ENCODE peak calls at places on chromosomes 2 and 18, in nine cellular contexts. Y, V, C, D, B, E, F, U and I are unnamed samples.

GRCh38 chr2:111898703-111899514 is 502 bp downstream of the MERTK start:
- DNase-seq in Y (peak), V (no peak), C (no peak), D (peak), B (no peak), E (no peak), F (peak), U (no peak), I (no peak)

GRCh38 chr2:170930132-170931109 is 1.4 kb downstream of the GORASP2 start:
- DNase-seq in Y (no peak), V (no peak), C (no peak), D (no peak), B (no peak), E (peak), F (peak), U (peak), I (no peak)

GRCh38 chr2:145572238-145572637 is 1052.3 kb upstream of the ZEB2 start:
- DNase-seq in Y (no peak), V (no peak), C (no peak), D (no peak), B (no peak), E (no peak), F (no peak), U (no peak), I (no peak)

GRCh38 chr2:159600752-159601151 is 15.6 kb downstream of the BAZ2B start:
- DNase-seq in Y (no peak), V (no peak), C (no peak), D (no peak), B (no peak), E (no peak), F (no peak), U (no peak), I (no peak)

GRCh38 chr2:65729246-65729645 is 296.8 kb upstream of the SPRED2 start:
- DNase-seq in Y (no peak), V (no peak), C (no peak), D (no peak), B (no peak), E (no peak), F (no peak), U (no peak), I (no peak)

GRCh38 chr2:150572194-150572766 is 84.8 kb upstream of the RND3 start:
- DNase-seq in Y (no peak), V (no peak), C (no peak), D (no peak), B (no peak), E (no peak), F (no peak), U (no peak), I (no peak)

GRCh38 chr18:33841221-33841967 is 263.4 kb downstream of the ASXL3 start:
- DNase-seq in Y (no peak), V (no peak), C (no peak), D (no peak), B (no peak), E (no peak), F (no peak), U (no peak), I (no peak)

GRCh38 chr2:1501991-1502390 is 88.7 kb downstream of the TPO start:
- DNase-seq in Y (no peak), V (no peak), C (no peak), D (peak), B (peak), E (no peak), F (no peak), U (no peak), I (peak)

GRCh38 chr2:135980450-135981080 is 4.9 kb downstream of the DARS1 start:
- DNase-seq in Y (no peak), V (no peak), C (no peak), D (no peak), B (no peak), E (peak), F (no peak), U (no peak), I (no peak)

GRCh38 chr2:168136392-168136977 is 110.9 kb downstream of the STK39 start:
- DNase-seq in Y (no peak), V (no peak), C (no peak), D (no peak), B (no peak), E (peak), F (no peak), U (peak), I (no peak)

GRCh38 chr2:72139871-72140620 is 7.6 kb downstream of the CYP26B1 start:
- DNase-seq in Y (peak), V (no peak), C (no peak), D (peak), B (peak), E (no peak), F (no peak), U (no peak), I (no peak)

GRCh38 chr2:168632733-168633132 is 169.7 kb upstream of the NOSTRIN start:
- DNase-seq in Y (no peak), V (no peak), C (no peak), D (no peak), B (no peak), E (no peak), F (no peak), U (no peak), I (no peak)

GRCh38 chr2:224155896-224156295 is 116.8 kb upstream of the SERPINE2 start:
- DNase-seq in Y (no peak), V (no peak), C (no peak), D (no peak), B (no peak), E (no peak), F (no peak), U (no peak), I (no peak)

GRCh38 chr2:7572460-7572859 is 655.2 kb downstream of the RNF144A start:
- DNase-seq in Y (no peak), V (no peak), C (no peak), D (no peak), B (no peak), E (no peak), F (peak), U (no peak), I (no peak)

GRCh38 chr2:96869824-96870630 is at the start of gene SEMA4C:
- DNase-seq in Y (no peak), V (no peak), C (peak), D (peak), B (peak), E (no peak), F (peak), U (peak), I (no peak)

GRCh38 chr2:85678794-85679672 is 11.0 kb upstream of the SFTPB start:
- DNase-seq in Y (peak), V (peak), C (peak), D (peak), B (peak), E (peak), F (peak), U (peak), I (no peak)

GRCh38 chr2:218954541-218955300 is 4.7 kb upstream of the CDK5R2 start:
- DNase-seq in Y (no peak), V (no peak), C (no peak), D (no peak), B (no peak), E (no peak), F (no peak), U (no peak), I (no peak)

GRCh38 chr2:72917138-72917874 is at the start of gene EMX1:
- DNase-seq in Y (no peak), V (no peak), C (peak), D (peak), B (no peak), E (no peak), F (peak), U (peak), I (peak)

GRCh38 chr2:151238527-151239487 is 22.9 kb downstream of the RBM43 start:
- DNase-seq in Y (no peak), V (no peak), C (no peak), D (no peak), B (no peak), E (peak), F (peak), U (peak), I (no peak)

GRCh38 chr2:175957845-175958244 is 44.2 kb downstream of the LNPK start:
- DNase-seq in Y (no peak), V (no peak), C (peak), D (peak), B (no peak), E (no peak), F (no peak), U (no peak), I (no peak)

GRCh38 chr2:194104687-194105086 is 1552.3 kb upstream of the SLC39A10 start:
- DNase-seq in Y (no peak), V (no peak), C (no peak), D (no peak), B (no peak), E (peak), F (no peak), U (no peak), I (no peak)

GRCh38 chr18:9943311-9943710 is 29.5 kb downstream of the VAPA start:
- DNase-seq in Y (no peak), V (no peak), C (no peak), D (no peak), B (no peak), E (no peak), F (no peak), U (no peak), I (no peak)

GRCh38 chr2:8906208-8906607 is 68.8 kb upstream of the KIDINS220 start:
- DNase-seq in Y (no peak), V (peak), C (no peak), D (no peak), B (no peak), E (no peak), F (no peak), U (no peak), I (no peak)

GRCh38 chr18:42030586-42031182 is 75.7 kb downstream of the PIK3C3 start:
- DNase-seq in Y (no peak), V (peak), C (no peak), D (no peak), B (no peak), E (peak), F (no peak), U (peak), I (no peak)

GRCh38 chr2:43097650-43098049 is 128.8 kb downstream of the ZFP36L2 start:
- DNase-seq in Y (no peak), V (no peak), C (peak), D (no peak), B (no peak), E (no peak), F (no peak), U (no peak), I (no peak)

GRCh38 chr2:237269121-237269875 is 144.7 kb downstream of the COL6A3 start:
- DNase-seq in Y (no peak), V (no peak), C (no peak), D (no peak), B (no peak), E (no peak), F (no peak), U (no peak), I (no peak)

GRCh38 chr2:47043142-47043890 is 111.8 kb downstream of the STPG4 start:
- DNase-seq in Y (peak), V (peak), C (no peak), D (no peak), B (peak), E (no peak), F (no peak), U (no peak), I (peak)

GRCh38 chr2:9570182-9571060 is 14.8 kb upstream of the ADAM17 start:
- DNase-seq in Y (no peak), V (no peak), C (no peak), D (no peak), B (no peak), E (no peak), F (no peak), U (no peak), I (no peak)

GRCh38 chr2:232133078-232133477 is 171.6 kb downstream of the DIS3L2 start:
- DNase-seq in Y (no peak), V (no peak), C (no peak), D (no peak), B (no peak), E (no peak), F (no peak), U (no peak), I (no peak)

GRCh38 chr18:13725566-13726227 is 661 bp downstream of the FAM210A start:
- DNase-seq in Y (no peak), V (no peak), C (no peak), D (no peak), B (no peak), E (no peak), F (peak), U (no peak), I (no peak)